ENCODE peak calls at places on chromosomes 12 and 14, in four cellular contexts. J is activated CD4-positive, CD25-positive, alpha-beta regulatory T cell treated with anti-CD3 and anti-CD28 coated beads, Interleukin-2, amount 50 U/mL, for 72 hours; E is Kasumi-1; Q is NCI-H2171 treated with DMSO at 0.1 percent for 48 hours. V is an unnamed sample.

GRCh38 chr14:34070917-34071407 is 120.1 kb upstream of the EGLN3 start:
- DNase-seq in J (no peak), E (no peak), Q (no peak), V (no peak)

GRCh38 chr14:39381366-39381765 is 50.9 kb downstream of the FBXO33 start:
- DNase-seq in J (no peak), E (no peak), Q (no peak), V (no peak)

GRCh38 chr14:24982472-24983155 is 67.3 kb downstream of the STXBP6 start:
- DNase-seq in J (no peak), E (no peak), Q (no peak), V (no peak)

GRCh38 chr14:22997676-22998323 is 12.1 kb downstream of the C14orf93 start:
- DNase-seq in J (no peak), E (no peak), Q (peak; percentile 95), V (no peak)

GRCh38 chr12:77003244-77003643 is 62.1 kb downstream of the E2F7 start:
- DNase-seq in J (no peak), E (no peak), Q (no peak), V (no peak)

GRCh38 chr12:113933201-113933786 is 32.8 kb downstream of the RBM19 start:
- DNase-seq in J (no peak), E (no peak), Q (no peak), V (no peak)

GRCh38 chr12:76623929-76624328 is 64.4 kb upstream of the OSBPL8 start:
- DNase-seq in J (no peak), E (no peak), Q (no peak), V (no peak)

GRCh38 chr12:91250273-91250672 is 67.7 kb upstream of the DCN start:
- DNase-seq in J (no peak), E (no peak), Q (no peak), V (no peak)

GRCh38 chr14:32559595-32559994 is 230.5 kb downstream of the AKAP6 start:
- DNase-seq in J (no peak), E (no peak), Q (no peak), V (no peak)

GRCh38 chr14:51431033-51431709 is 191.1 kb downstream of the TMX1 start:
- DNase-seq in J (no peak), E (no peak), Q (no peak), V (no peak)

GRCh38 chr14:100889641-100890040 is 13.9 kb downstream of the RTL1 start:
- DNase-seq in J (peak; percentile 7), E (no peak), Q (peak; percentile 79), V (no peak)

GRCh38 chr14:89805501-89805900 is 149.0 kb downstream of the EFCAB11 start:
- DNase-seq in J (no peak), E (no peak), Q (peak; percentile 31), V (no peak)

GRCh38 chr12:752673-753400 is 458 bp downstream of the WNK1 start:
- DNase-seq in J (peak; percentile 58), E (no peak), Q (no peak), V (peak; percentile 69)

GRCh38 chr14:63745858-63746425 is 18.1 kb upstream of the SGPP1 start:
- DNase-seq in J (no peak), E (no peak), Q (no peak), V (peak; percentile 40)

GRCh38 chr12:42691991-42692557 is 102.5 kb upstream of the PRICKLE1 start:
- DNase-seq in J (no peak), E (no peak), Q (no peak), V (no peak)

GRCh38 chr14:42110167-42110566 is 503.5 kb downstream of the LRFN5 start:
- DNase-seq in J (no peak), E (peak; percentile 27), Q (peak; percentile 89), V (no peak)

GRCh38 chr12:112716099-112717093 is 75.2 kb upstream of the RPH3A start:
- DNase-seq in J (no peak), E (peak; percentile 17), Q (peak; percentile 65), V (no peak)

GRCh38 chr12:116480210-116480818 is 78.9 kb upstream of the MAP1LC3B2 start:
- DNase-seq in J (no peak), E (no peak), Q (no peak), V (no peak)

GRCh38 chr12:88958961-88959360 is 378.7 kb upstream of the KITLG start:
- DNase-seq in J (no peak), E (no peak), Q (no peak), V (no peak)

GRCh38 chr14:75223664-75224154 is 47.3 kb upstream of the TMED10 start:
- DNase-seq in J (no peak), E (peak; percentile 88), Q (peak; percentile 30), V (peak; percentile 55)

GRCh38 chr14:53848851-53849250 is 107.8 kb downstream of the BMP4 start:
- DNase-seq in J (no peak), E (no peak), Q (no peak), V (no peak)

GRCh38 chr12:71626098-71626497 is 37.5 kb downstream of the ZFC3H1 start:
- DNase-seq in J (no peak), E (peak; percentile 92), Q (peak; percentile 4), V (no peak)

GRCh38 chr12:57016348-57016747 is at the start of gene TAC3:
- DNase-seq in J (no peak), E (no peak), Q (no peak), V (no peak)

GRCh38 chr14:64654072-64654899 is 49.9 kb upstream of the PLEKHG3 start:
- DNase-seq in J (no peak), E (peak; percentile 94), Q (no peak), V (no peak)

GRCh38 chr12:99707883-99708282 is 60.3 kb downstream of the GARIN6 start:
- DNase-seq in J (no peak), E (no peak), Q (no peak), V (no peak)

GRCh38 chr12:62375603-62376002 is 91.0 kb upstream of the MON2 start:
- DNase-seq in J (no peak), E (no peak), Q (no peak), V (no peak)

GRCh38 chr12:67442347-67442841 is 173.2 kb downstream of the CAND1 start:
- DNase-seq in J (no peak), E (no peak), Q (peak; percentile 89), V (no peak)

GRCh38 chr14:20515846-20516245 is 10.5 kb downstream of the RNASE10 start:
- DNase-seq in J (no peak), E (no peak), Q (no peak), V (no peak)

GRCh38 chr14:23379331-23380196 is 2.7 kb downstream of the CMTM5 start:
- DNase-seq in J (peak; percentile 68), E (peak; percentile 16), Q (peak; percentile 89), V (peak; percentile 75)

GRCh38 chr14:52399886-52400599 is 85.9 kb downstream of the PTGER2 start:
- DNase-seq in J (no peak), E (peak; percentile 49), Q (peak; percentile 25), V (no peak)

GRCh38 chr14:52786887-52787286 is 4.5 kb downstream of the GNPNAT1 start:
- DNase-seq in J (no peak), E (no peak), Q (no peak), V (no peak)

GRCh38 chr12:89160716-89161123 is 191.6 kb downstream of the DUSP6 start:
- DNase-seq in J (no peak), E (peak; percentile 5), Q (no peak), V (peak; percentile 43)

GRCh38 chr14:65791551-65791981 is 379.0 kb downstream of the FUT8 start:
- DNase-seq in J (no peak), E (no peak), Q (no peak), V (no peak)

GRCh38 chr12:12008931-12009611 is 61.7 kb upstream of the BCL2L14 start:
- DNase-seq in J (no peak), E (peak; percentile 63), Q (peak; percentile 63), V (no peak)

GRCh38 chr12:67630373-67631088 is 18.0 kb upstream of the DYRK2 start:
- DNase-seq in J (peak; percentile 66), E (peak; percentile 90), Q (no peak), V (peak; percentile 42)

GRCh38 chr14:76958975-76959710 is 69.4 kb downstream of the IRF2BPL start:
- DNase-seq in J (peak; percentile 35), E (no peak), Q (no peak), V (peak; percentile 77)

GRCh38 chr12:30531731-30532678 is 163.7 kb downstream of the IPO8 start:
- DNase-seq in J (no peak), E (no peak), Q (no peak), V (no peak)

GRCh38 chr12:96263449-96263902 is 69.3 kb downstream of the ELK3 start:
- DNase-seq in J (no peak), E (no peak), Q (no peak), V (no peak)

V was measured in left colon.